ENCODE peak calls at places on chromosomes 2 and 18, in ten cellular contexts. One of them, this sample, is unnamed.

GRCh38 chr2:152198499-152198898 is 22.9 kb upstream of the STAM2 start:
- DNase-seq in coronary artery: no peak
- DNase-seq in AG04450: no peak
- DNase-seq in heart left ventricle: no peak
- DNase-seq in bronchial epithelial cell: no peak
- DNase-seq in upper lobe of right lung: no peak
- DNase-seq in fibroblast of lung: no peak
- DNase-seq in HFF-Myc: no peak
- DNase-seq in lower lobe of right lung: no peak
- DNase-seq in mucosa of descending colon: no peak
- DNase-seq in this sample: no peak

GRCh38 chr2:9970386-9971044 is 19.0 kb downstream of the GRHL1 start:
- DNase-seq in coronary artery: no peak
- DNase-seq in AG04450: no peak
- DNase-seq in heart left ventricle: no peak
- DNase-seq in bronchial epithelial cell: no peak
- DNase-seq in upper lobe of right lung: no peak
- DNase-seq in fibroblast of lung: peak; percentile 59
- DNase-seq in HFF-Myc: no peak
- DNase-seq in lower lobe of right lung: no peak
- DNase-seq in mucosa of descending colon: no peak
- DNase-seq in this sample: no peak

GRCh38 chr18:13318644-13319501 is 100.3 kb downstream of the LDLRAD4 start:
- DNase-seq in coronary artery: no peak
- DNase-seq in AG04450: no peak
- DNase-seq in heart left ventricle: no peak
- DNase-seq in bronchial epithelial cell: no peak
- DNase-seq in upper lobe of right lung: no peak
- DNase-seq in fibroblast of lung: no peak
- DNase-seq in HFF-Myc: no peak
- DNase-seq in lower lobe of right lung: no peak
- DNase-seq in mucosa of descending colon: no peak
- DNase-seq in this sample: no peak

GRCh38 chr2:101655941-101656422 is 41.5 kb upstream of the MAP4K4 start:
- DNase-seq in coronary artery: no peak
- DNase-seq in AG04450: peak; percentile 45
- DNase-seq in heart left ventricle: no peak
- DNase-seq in bronchial epithelial cell: no peak
- DNase-seq in upper lobe of right lung: no peak
- DNase-seq in fibroblast of lung: peak; percentile 68
- DNase-seq in HFF-Myc: no peak
- DNase-seq in lower lobe of right lung: no peak
- DNase-seq in mucosa of descending colon: no peak
- DNase-seq in this sample: peak; percentile 21

GRCh38 chr18:49251451-49251850 is 209.0 kb downstream of the DYM start:
- DNase-seq in coronary artery: no peak
- DNase-seq in AG04450: no peak
- DNase-seq in heart left ventricle: no peak
- DNase-seq in bronchial epithelial cell: no peak
- DNase-seq in upper lobe of right lung: no peak
- DNase-seq in fibroblast of lung: no peak
- DNase-seq in HFF-Myc: no peak
- DNase-seq in lower lobe of right lung: no peak
- DNase-seq in mucosa of descending colon: no peak
- DNase-seq in this sample: no peak

GRCh38 chr18:74489631-74490030 is 6.5 kb upstream of the CNDP2 start:
- DNase-seq in coronary artery: no peak
- DNase-seq in AG04450: peak; percentile 18
- DNase-seq in heart left ventricle: no peak
- DNase-seq in bronchial epithelial cell: no peak
- DNase-seq in upper lobe of right lung: no peak
- DNase-seq in fibroblast of lung: peak; percentile 31
- DNase-seq in HFF-Myc: peak; percentile 37
- DNase-seq in lower lobe of right lung: no peak
- DNase-seq in mucosa of descending colon: no peak
- DNase-seq in this sample: peak; percentile 73

GRCh38 chr2:207984765-207985480 is 40.4 kb downstream of the PLEKHM3 start:
- DNase-seq in coronary artery: no peak
- DNase-seq in AG04450: no peak
- DNase-seq in heart left ventricle: no peak
- DNase-seq in bronchial epithelial cell: no peak
- DNase-seq in upper lobe of right lung: no peak
- DNase-seq in fibroblast of lung: no peak
- DNase-seq in HFF-Myc: no peak
- DNase-seq in lower lobe of right lung: no peak
- DNase-seq in mucosa of descending colon: no peak
- DNase-seq in this sample: no peak

GRCh38 chr18:2337552-2338141 is 233.7 kb downstream of the METTL4 start:
- DNase-seq in coronary artery: no peak
- DNase-seq in AG04450: no peak
- DNase-seq in heart left ventricle: peak; percentile 23
- DNase-seq in bronchial epithelial cell: peak; percentile 34
- DNase-seq in upper lobe of right lung: no peak
- DNase-seq in fibroblast of lung: peak; percentile 50
- DNase-seq in HFF-Myc: peak; percentile 22
- DNase-seq in lower lobe of right lung: no peak
- DNase-seq in mucosa of descending colon: peak; percentile 33
- DNase-seq in this sample: peak; percentile 53

GRCh38 chr2:239178484-239178883 is 222.3 kb downstream of the HDAC4 start:
- DNase-seq in coronary artery: peak; percentile 22
- DNase-seq in AG04450: no peak
- DNase-seq in heart left ventricle: peak; percentile 15
- DNase-seq in bronchial epithelial cell: no peak
- DNase-seq in upper lobe of right lung: peak; percentile 25
- DNase-seq in fibroblast of lung: no peak
- DNase-seq in HFF-Myc: no peak
- DNase-seq in lower lobe of right lung: no peak
- DNase-seq in mucosa of descending colon: no peak
- DNase-seq in this sample: no peak

GRCh38 chr2:177172034-177172880 is 40.3 kb upstream of the HNRNPA3 start:
- DNase-seq in coronary artery: no peak
- DNase-seq in AG04450: peak; percentile 33
- DNase-seq in heart left ventricle: no peak
- DNase-seq in bronchial epithelial cell: peak; percentile 91
- DNase-seq in upper lobe of right lung: no peak
- DNase-seq in fibroblast of lung: peak; percentile 62
- DNase-seq in HFF-Myc: peak; percentile 55
- DNase-seq in lower lobe of right lung: no peak
- DNase-seq in mucosa of descending colon: no peak
- DNase-seq in this sample: peak; percentile 69

GRCh38 chr2:20620696-20621365 is 30.1 kb downstream of the HS1BP3 start:
- DNase-seq in coronary artery: peak; percentile 73
- DNase-seq in AG04450: no peak
- DNase-seq in heart left ventricle: no peak
- DNase-seq in bronchial epithelial cell: no peak
- DNase-seq in upper lobe of right lung: peak; percentile 54
- DNase-seq in fibroblast of lung: no peak
- DNase-seq in HFF-Myc: no peak
- DNase-seq in lower lobe of right lung: peak; percentile 35
- DNase-seq in mucosa of descending colon: no peak
- DNase-seq in this sample: no peak

GRCh38 chr2:205686231-205687017 is 4.1 kb downstream of the NRP2 start:
- DNase-seq in coronary artery: no peak
- DNase-seq in AG04450: no peak
- DNase-seq in heart left ventricle: no peak
- DNase-seq in bronchial epithelial cell: no peak
- DNase-seq in upper lobe of right lung: no peak
- DNase-seq in fibroblast of lung: peak; percentile 27
- DNase-seq in HFF-Myc: no peak
- DNase-seq in lower lobe of right lung: no peak
- DNase-seq in mucosa of descending colon: no peak
- DNase-seq in this sample: peak; percentile 42
- H3K4me3 ChIP-seq in coronary artery: peak overlapping the region; percentile 77
- H3K4me3 ChIP-seq in AG04450: peak overlapping the region; percentile 70
- H3K4me3 ChIP-seq in heart left ventricle: peak overlapping the region; percentile 61
- H3K4me3 ChIP-seq in bronchial epithelial cell: peak overlapping the region; percentile 67
- H3K4me3 ChIP-seq in upper lobe of right lung: peak overlapping the region; percentile 72
- H3K4me3 ChIP-seq in fibroblast of lung: peak overlapping the region; percentile 67
- H3K4me3 ChIP-seq in HFF-Myc: peak overlapping the region; percentile 74
- H3K4me3 ChIP-seq in lower lobe of right lung: peak overlapping the region; percentile 79
- H3K4me3 ChIP-seq in mucosa of descending colon: no peak overlapping the region
- H3K4me3 ChIP-seq in this sample: peak overlapping the region; percentile 77

GRCh38 chr18:70072678-70073077 is 125.0 kb upstream of the CD226 start:
- DNase-seq in coronary artery: no peak
- DNase-seq in AG04450: peak; percentile 11
- DNase-seq in heart left ventricle: no peak
- DNase-seq in bronchial epithelial cell: peak; percentile 52
- DNase-seq in upper lobe of right lung: no peak
- DNase-seq in fibroblast of lung: peak; percentile 61
- DNase-seq in HFF-Myc: no peak
- DNase-seq in lower lobe of right lung: no peak
- DNase-seq in mucosa of descending colon: no peak
- DNase-seq in this sample: peak; percentile 74
- TF ChIP-seq CTCF in coronary artery: no peak
- TF ChIP-seq CTCF in AG04450: peak; percentile 51
- TF ChIP-seq CTCF in heart left ventricle: peak; percentile 52
- TF ChIP-seq CTCF in bronchial epithelial cell: no peak
- TF ChIP-seq CTCF in upper lobe of right lung: peak; percentile 26
- TF ChIP-seq CTCF in fibroblast of lung: no peak
- TF ChIP-seq CTCF in HFF-Myc: no peak
- TF ChIP-seq CTCF in lower lobe of right lung: peak; percentile 22
- TF ChIP-seq CTCF in mucosa of descending colon: no peak
- TF ChIP-seq CTCF in this sample: peak; percentile 56

DNA sequence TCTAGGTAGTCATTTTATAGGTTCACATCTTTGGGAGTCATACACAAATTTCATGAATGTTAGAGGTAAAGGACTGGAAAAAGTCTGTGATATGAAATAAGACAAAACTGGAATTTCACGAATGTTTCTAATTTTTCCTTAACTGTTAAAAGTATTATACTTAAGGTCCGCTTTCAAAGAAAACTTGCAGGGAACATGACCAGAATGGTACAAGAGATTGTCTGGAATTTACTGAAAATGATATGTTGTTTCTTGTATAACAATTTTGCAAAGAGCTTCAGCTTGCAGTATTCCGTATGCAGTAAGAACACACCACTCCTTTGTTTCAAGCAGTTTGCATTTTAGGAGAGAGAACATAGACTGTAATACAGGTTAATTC is 1.6 kb downstream of the DDX1 start:
- DNase-seq in coronary artery: no peak
- DNase-seq in AG04450: no peak
- DNase-seq in heart left ventricle: no peak
- DNase-seq in bronchial epithelial cell: no peak
- DNase-seq in upper lobe of right lung: no peak
- DNase-seq in fibroblast of lung: no peak
- DNase-seq in HFF-Myc: no peak
- DNase-seq in lower lobe of right lung: no peak
- DNase-seq in mucosa of descending colon: no peak
- DNase-seq in this sample: no peak
- H3K4me3 ChIP-seq in coronary artery: peak overlapping the region; percentile 95
- H3K4me3 ChIP-seq in AG04450: no peak overlapping the region
- H3K4me3 ChIP-seq in heart left ventricle: no peak overlapping the region
- H3K4me3 ChIP-seq in bronchial epithelial cell: no peak overlapping the region
- H3K4me3 ChIP-seq in upper lobe of right lung: no peak overlapping the region
- H3K4me3 ChIP-seq in fibroblast of lung: peak overlapping the region; percentile 55
- H3K4me3 ChIP-seq in HFF-Myc: peak overlapping the region; percentile 81
- H3K4me3 ChIP-seq in lower lobe of right lung: no peak overlapping the region
- H3K4me3 ChIP-seq in mucosa of descending colon: no peak overlapping the region
- H3K4me3 ChIP-seq in this sample: no peak overlapping the region

GRCh38 chr2:96359310-96359709 is 23.7 kb downstream of the NCAPH start:
- DNase-seq in coronary artery: no peak
- DNase-seq in AG04450: no peak
- DNase-seq in heart left ventricle: peak; percentile 52
- DNase-seq in bronchial epithelial cell: no peak
- DNase-seq in upper lobe of right lung: no peak
- DNase-seq in fibroblast of lung: no peak
- DNase-seq in HFF-Myc: no peak
- DNase-seq in lower lobe of right lung: no peak
- DNase-seq in mucosa of descending colon: no peak
- DNase-seq in this sample: no peak
- TF ChIP-seq CTCF in coronary artery: no peak
- TF ChIP-seq CTCF in AG04450: no peak
- TF ChIP-seq CTCF in heart left ventricle: peak; percentile 29
- TF ChIP-seq CTCF in bronchial epithelial cell: peak; percentile 34
- TF ChIP-seq CTCF in upper lobe of right lung: peak; percentile 27
- TF ChIP-seq CTCF in fibroblast of lung: no peak
- TF ChIP-seq CTCF in HFF-Myc: no peak
- TF ChIP-seq CTCF in lower lobe of right lung: no peak
- TF ChIP-seq CTCF in mucosa of descending colon: no peak
- TF ChIP-seq CTCF in this sample: no peak

GRCh38 chr18:28159055-28159454 is 17.9 kb downstream of the CDH2 start:
- DNase-seq in coronary artery: no peak
- DNase-seq in AG04450: no peak
- DNase-seq in heart left ventricle: no peak
- DNase-seq in bronchial epithelial cell: peak; percentile 28
- DNase-seq in upper lobe of right lung: no peak
- DNase-seq in fibroblast of lung: no peak
- DNase-seq in HFF-Myc: no peak
- DNase-seq in lower lobe of right lung: no peak
- DNase-seq in mucosa of descending colon: no peak
- DNase-seq in this sample: no peak

GRCh38 chr18:28153485-28154065 is 23.4 kb downstream of the CDH2 start:
- DNase-seq in coronary artery: no peak
- DNase-seq in AG04450: no peak
- DNase-seq in heart left ventricle: no peak
- DNase-seq in bronchial epithelial cell: no peak
- DNase-seq in upper lobe of right lung: no peak
- DNase-seq in fibroblast of lung: no peak
- DNase-seq in HFF-Myc: no peak
- DNase-seq in lower lobe of right lung: no peak
- DNase-seq in mucosa of descending colon: no peak
- DNase-seq in this sample: no peak

GRCh38 chr18:28163201-28163778 is 13.6 kb downstream of the CDH2 start:
- DNase-seq in coronary artery: no peak
- DNase-seq in AG04450: peak; percentile 48
- DNase-seq in heart left ventricle: no peak
- DNase-seq in bronchial epithelial cell: peak; percentile 11
- DNase-seq in upper lobe of right lung: no peak
- DNase-seq in fibroblast of lung: no peak
- DNase-seq in HFF-Myc: no peak
- DNase-seq in lower lobe of right lung: no peak
- DNase-seq in mucosa of descending colon: no peak
- DNase-seq in this sample: peak; percentile 86

GRCh38 chr18:28161608-28162599 is 15.0 kb downstream of the CDH2 start:
- DNase-seq in coronary artery: no peak
- DNase-seq in AG04450: no peak
- DNase-seq in heart left ventricle: no peak
- DNase-seq in bronchial epithelial cell: peak; percentile 68
- DNase-seq in upper lobe of right lung: no peak
- DNase-seq in fibroblast of lung: no peak
- DNase-seq in HFF-Myc: no peak
- DNase-seq in lower lobe of right lung: no peak
- DNase-seq in mucosa of descending colon: no peak
- DNase-seq in this sample: no peak

GRCh38 chr18:28158083-28158581 is 18.8 kb downstream of the CDH2 start:
- DNase-seq in coronary artery: no peak
- DNase-seq in AG04450: no peak
- DNase-seq in heart left ventricle: no peak
- DNase-seq in bronchial epithelial cell: no peak
- DNase-seq in upper lobe of right lung: no peak
- DNase-seq in fibroblast of lung: peak; percentile 70
- DNase-seq in HFF-Myc: no peak
- DNase-seq in lower lobe of right lung: no peak
- DNase-seq in mucosa of descending colon: no peak
- DNase-seq in this sample: peak; percentile 61
- H3K4me3 ChIP-seq in coronary artery: peak overlapping the region; percentile 57
- H3K4me3 ChIP-seq in AG04450: no peak overlapping the region
- H3K4me3 ChIP-seq in heart left ventricle: no peak overlapping the region
- H3K4me3 ChIP-seq in bronchial epithelial cell: no peak overlapping the region
- H3K4me3 ChIP-seq in upper lobe of right lung: no peak overlapping the region
- H3K4me3 ChIP-seq in fibroblast of lung: peak overlapping the region; percentile 10
- H3K4me3 ChIP-seq in HFF-Myc: no peak overlapping the region
- H3K4me3 ChIP-seq in lower lobe of right lung: no peak overlapping the region
- H3K4me3 ChIP-seq in mucosa of descending colon: no peak overlapping the region
- H3K4me3 ChIP-seq in this sample: peak overlapping the region; percentile 27